ENCODE peak calls at places on chromosomes 3 and 15, in four cellular contexts. F is activated CD4-positive, alpha-beta T cell treated with anti-CD3 and anti-CD28 coated beads, Interleukin-2, amount 50 U/mL, for 48 hours; C is GM04504; H is kidney tubule cell. S is an unnamed sample.

GRCh38 chr3:99952306-99952705 is 134.6 kb downstream of the CMSS1 start:
- DNase-seq in H (peak; percentile 88), F (no peak), C (no peak), S (no peak)

GRCh38 chr3:46085421-46086082 is 58.3 kb upstream of the XCR1 start:
- DNase-seq in F (no peak), C (no peak), H (no peak), S (no peak)

GRCh38 chr15:73716417-73716816 is 32.2 kb downstream of the CD276 start:
- DNase-seq in F (no peak), H (no peak), C (no peak), S (no peak)

GRCh38 chr3:175057406-175057805 is 198.3 kb downstream of the NAALADL2 start:
- DNase-seq in H (no peak), F (no peak), C (peak; percentile 43), S (no peak)

GRCh38 chr3:157914882-157915281 is 191.3 kb downstream of the SHOX2 start:
- DNase-seq in H (no peak), F (no peak), C (no peak), S (no peak)

GRCh38 chr3:50205719-50206276 is 727 bp downstream of the SLC38A3 start:
- DNase-seq in C (no peak), F (peak; percentile 51), H (no peak), S (peak; percentile 24)

GRCh38 chr3:13704174-13704573 is 155.2 kb downstream of the FBLN2 start:
- DNase-seq in H (no peak), C (no peak), F (no peak), S (no peak)

GRCh38 chr15:64653757-64654156 is 121.6 kb downstream of the RBPMS2 start:
- DNase-seq in C (no peak), F (no peak), H (no peak), S (no peak)

GRCh38 chr3:62188547-62189375 is 184.6 kb downstream of the FEZF2 start:
- DNase-seq in F (peak; percentile 72), C (peak; percentile 44), H (peak; percentile 83), S (peak; percentile 23)

GRCh38 chr15:79172801-79173460 is 82.4 kb upstream of the RASGRF1 start:
- DNase-seq in H (no peak), F (no peak), C (no peak), S (no peak)

GRCh38 chr3:172577962-172578560 is 54.8 kb upstream of the TNFSF10 start:
- DNase-seq in H (peak; percentile 18), F (no peak), C (no peak), S (no peak)

GRCh38 chr3:11077466-11077865 is 76.8 kb upstream of the HRH1 start:
- DNase-seq in C (peak; percentile 48), H (peak; percentile 32), F (no peak), S (no peak)

S was measured in anterior cingulate cortex.